ENCODE peak calls at places on chromosomes 6 and 20, in six cellular contexts. One of them, this sample, is unnamed.

GRCh38 chr6:109187399-109188114 is 92.2 kb downstream of the CEP57L1 start:
- DNase-seq in neuronal stem cell: peak
- DNase-seq in T-helper 2 cell: peak
- DNase-seq in WTC11: peak
- DNase-seq in NCI-H1694 treated with DMSO at 0.1 percent for 48 hours: peak
- DNase-seq in fibroblast of lung: peak
- DNase-seq in this sample: peak

GRCh38 chr6:9516207-9516606 is 898.7 kb downstream of the TFAP2A start:
- DNase-seq in fibroblast of lung: peak
- DNase-seq in WTC11: no peak
- DNase-seq in T-helper 2 cell: no peak
- DNase-seq in NCI-H1694 treated with DMSO at 0.1 percent for 48 hours: no peak
- DNase-seq in neuronal stem cell: peak
- DNase-seq in this sample: no peak

GRCh38 chr6:34230653-34231351 is 5.9 kb upstream of the HMGA1 start:
- DNase-seq in T-helper 2 cell: no peak
- DNase-seq in fibroblast of lung: no peak
- DNase-seq in NCI-H1694 treated with DMSO at 0.1 percent for 48 hours: no peak
- DNase-seq in WTC11: no peak
- DNase-seq in neuronal stem cell: no peak
- DNase-seq in this sample: no peak

GRCh38 chr20:37651932-37652331 is 41.9 kb upstream of the CTNNBL1 start:
- DNase-seq in WTC11: peak
- DNase-seq in neuronal stem cell: peak
- DNase-seq in T-helper 2 cell: no peak
- DNase-seq in fibroblast of lung: peak
- DNase-seq in NCI-H1694 treated with DMSO at 0.1 percent for 48 hours: peak
- DNase-seq in this sample: no peak

GRCh38 chr6:112189494-112189893 is 64.9 kb downstream of the LAMA4 start:
- DNase-seq in WTC11: no peak
- DNase-seq in NCI-H1694 treated with DMSO at 0.1 percent for 48 hours: no peak
- DNase-seq in neuronal stem cell: no peak
- DNase-seq in fibroblast of lung: peak
- DNase-seq in T-helper 2 cell: no peak
- DNase-seq in this sample: no peak

GRCh38 chr20:60222497-60222896 is 264.3 kb downstream of the CDH26 start:
- DNase-seq in NCI-H1694 treated with DMSO at 0.1 percent for 48 hours: no peak
- DNase-seq in T-helper 2 cell: no peak
- DNase-seq in fibroblast of lung: no peak
- DNase-seq in neuronal stem cell: no peak
- DNase-seq in WTC11: no peak
- DNase-seq in this sample: no peak

GRCh38 chr6:14781707-14782306 is 464.1 kb upstream of the JARID2 start:
- DNase-seq in neuronal stem cell: no peak
- DNase-seq in fibroblast of lung: no peak
- DNase-seq in WTC11: no peak
- DNase-seq in NCI-H1694 treated with DMSO at 0.1 percent for 48 hours: no peak
- DNase-seq in T-helper 2 cell: no peak
- DNase-seq in this sample: no peak

GRCh38 chr20:2289475-2289874 is 6.3 kb upstream of the TGM3 start:
- DNase-seq in neuronal stem cell: no peak
- DNase-seq in NCI-H1694 treated with DMSO at 0.1 percent for 48 hours: no peak
- DNase-seq in fibroblast of lung: no peak
- DNase-seq in T-helper 2 cell: no peak
- DNase-seq in WTC11: no peak
- DNase-seq in this sample: no peak

GRCh38 chr6:134826889-134827737 is 122.8 kb downstream of the ALDH8A1 start:
- DNase-seq in T-helper 2 cell: no peak
- DNase-seq in neuronal stem cell: no peak
- DNase-seq in WTC11: no peak
- DNase-seq in NCI-H1694 treated with DMSO at 0.1 percent for 48 hours: no peak
- DNase-seq in fibroblast of lung: peak
- DNase-seq in this sample: no peak

GRCh38 chr6:167799033-167799933 is 27.4 kb upstream of the AFDN start:
- DNase-seq in fibroblast of lung: no peak
- DNase-seq in NCI-H1694 treated with DMSO at 0.1 percent for 48 hours: peak
- DNase-seq in T-helper 2 cell: no peak
- DNase-seq in WTC11: no peak
- DNase-seq in neuronal stem cell: no peak
- DNase-seq in this sample: no peak

GRCh38 chr20:46013826-46014516 is 5.3 kb downstream of the MMP9 start:
- DNase-seq in T-helper 2 cell: peak
- DNase-seq in neuronal stem cell: peak
- DNase-seq in WTC11: peak
- DNase-seq in fibroblast of lung: no peak
- DNase-seq in NCI-H1694 treated with DMSO at 0.1 percent for 48 hours: peak
- DNase-seq in this sample: no peak